ENCODE peak calls at places on chromosomes 12 and 14, in ten cellular contexts. P is fibroblast of the aortic adventitia, M is fibroblast of pulmonary artery, F is GM23338, D is H9, O is cardiac fibroblast, Z is stomach, T is AG09319, E is spleen, Q is choroid plexus epithelial cell. N is an unnamed sample.

GRCh38 chr14:72710212-72710611 is 183.7 kb downstream of the DPF3 start:
- DNase-seq in P (peak), M (peak), F (no peak), D (no peak), O (peak), Z (no peak), T (peak), E (no peak), Q (no peak), N (no peak)

GRCh38 chr12:64701283-64701682 is 57.9 kb downstream of the GNS start:
- DNase-seq in P (no peak), M (no peak), F (no peak), D (no peak), O (no peak), Z (no peak), T (no peak), E (no peak), Q (no peak), N (no peak)

GRCh38 chr12:124941170-124941527 is 26.7 kb upstream of the UBC start:
- DNase-seq in P (no peak), M (no peak), F (no peak), D (no peak), O (no peak), Z (no peak), T (no peak), E (no peak), Q (no peak), N (no peak)

GRCh38 chr14:105857816-105858675 is 331.7 kb downstream of the TMEM121 start:
- DNase-seq in P (no peak), M (no peak), F (no peak), D (peak), O (no peak), Z (no peak), T (no peak), E (peak), Q (no peak), N (no peak)

GRCh38 chr14:94227029-94227428 is 52.9 kb downstream of the PPP4R4 start:
- DNase-seq in P (peak), M (peak), F (no peak), D (no peak), O (peak), Z (no peak), T (peak), E (no peak), Q (peak), N (no peak)

GRCh38 chr14:28163897-28164296 is 602.7 kb upstream of the FOXG1 start:
- DNase-seq in P (no peak), M (no peak), F (no peak), D (no peak), O (no peak), Z (no peak), T (no peak), E (no peak), Q (no peak), N (no peak)

GRCh38 chr12:3341594-3341993 is 149.4 kb upstream of the PRMT8 start:
- DNase-seq in P (no peak), M (no peak), F (no peak), D (no peak), O (no peak), Z (no peak), T (no peak), E (peak), Q (no peak), N (no peak)

GRCh38 chr12:109763201-109763841 is 49.7 kb downstream of the FAM222A start:
- DNase-seq in P (peak), M (peak), F (no peak), D (peak), O (peak), Z (peak), T (no peak), E (no peak), Q (peak), N (peak)

GRCh38 chr12:47938093-47938492 is 25.3 kb upstream of the TMEM106C start:
- DNase-seq in P (no peak), M (no peak), F (no peak), D (no peak), O (no peak), Z (no peak), T (no peak), E (no peak), Q (peak), N (no peak)

GRCh38 chr12:10641735-10642500 is 28.5 kb upstream of the MAGOHB start:
- DNase-seq in P (peak), M (peak), F (no peak), D (no peak), O (peak), Z (no peak), T (no peak), E (no peak), Q (peak), N (no peak)

GRCh38 chr14:29310757-29311156 is 544.2 kb downstream of the FOXG1 start:
- DNase-seq in P (peak), M (peak), F (no peak), D (no peak), O (peak), Z (no peak), T (no peak), E (no peak), Q (peak), N (no peak)

GRCh38 chr12:4037747-4038312 is 164.6 kb upstream of the PARP11 start:
- DNase-seq in P (peak), M (peak), F (peak), D (no peak), O (peak), Z (peak), T (no peak), E (no peak), Q (peak), N (no peak)

GRCh38 chr14:104388011-104388521 is 191.5 kb upstream of the C14orf180 start:
- DNase-seq in P (no peak), M (no peak), F (no peak), D (peak), O (no peak), Z (peak), T (no peak), E (peak), Q (no peak), N (no peak)

GRCh38 chr12:118513554-118513953 is 137.2 kb downstream of the SUDS3 start:
- DNase-seq in P (no peak), M (no peak), F (no peak), D (no peak), O (no peak), Z (no peak), T (no peak), E (no peak), Q (no peak), N (no peak)

GRCh38 chr14:105711058-105711620 is 184.8 kb downstream of the TMEM121 start:
- DNase-seq in P (no peak), M (no peak), F (no peak), D (no peak), O (no peak), Z (no peak), T (no peak), E (no peak), Q (no peak), N (no peak)

GRCh38 chr12:103326190-103326589 is 169.6 kb downstream of the C12orf42 start:
- DNase-seq in P (no peak), M (no peak), F (peak), D (peak), O (no peak), Z (no peak), T (no peak), E (no peak), Q (no peak), N (no peak)
- TF ChIP-seq CTCF in P (no peak), M (no peak), F (peak), D (peak), O (no peak), Z (peak), T (no peak), E (no peak), Q (no peak), N (no peak)

GRCh38 chr12:94754653-94755052 is 104.3 kb upstream of the TMCC3 start:
- DNase-seq in P (peak), M (peak), F (no peak), D (no peak), O (no peak), Z (no peak), T (no peak), E (no peak), Q (peak), N (no peak)
- TF ChIP-seq CTCF in P (peak), M (peak), F (peak), D (peak), O (peak), Z (no peak), T (no peak), E (no peak), Q (peak), N (no peak)

DNA sequence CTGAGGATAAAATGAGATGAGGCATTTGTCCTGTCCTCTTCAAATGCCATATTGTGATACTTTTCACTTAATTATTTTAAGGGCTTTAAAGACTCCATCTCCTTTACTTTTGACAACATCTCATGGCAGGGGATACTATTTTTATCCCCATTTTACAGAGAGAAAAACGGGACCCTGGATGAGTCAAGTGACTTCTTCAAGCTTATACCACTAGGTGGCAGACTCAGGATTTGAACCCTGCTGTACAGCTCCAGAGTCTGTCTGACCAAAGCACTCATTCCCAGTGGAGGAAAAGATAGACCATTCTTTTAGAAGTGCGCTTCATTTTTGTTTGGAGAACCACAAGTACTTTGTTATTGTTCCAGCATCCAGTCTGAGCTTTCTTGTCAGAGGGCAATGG is 1.7 kb upstream of the SMOC1 start:
- DNase-seq in P (peak), M (peak), F (peak), D (no peak), O (peak), Z (no peak), T (no peak), E (no peak), Q (peak), N (no peak)
- TF ChIP-seq CTCF in P (peak), M (peak), F (peak), D (peak), O (peak), Z (peak), T (peak), E (no peak), Q (peak), N (no peak)

DNA sequence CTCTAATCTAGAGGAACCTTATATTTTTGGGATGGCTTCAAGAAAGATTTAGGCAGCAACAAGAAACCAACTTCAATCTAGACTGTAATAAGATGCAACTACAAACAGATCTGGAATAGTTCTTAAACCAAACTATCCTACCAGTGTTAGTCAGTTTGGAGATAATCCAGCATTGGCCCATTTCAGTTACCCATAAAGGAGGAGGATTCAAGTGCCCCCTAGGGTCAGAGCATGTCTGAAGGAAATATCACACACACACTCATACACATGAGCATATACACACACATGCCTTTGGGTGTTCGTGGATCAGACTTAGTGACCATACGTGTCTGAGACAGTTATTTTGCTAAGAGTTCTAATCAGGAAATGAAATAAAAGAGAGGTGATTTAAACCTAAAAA is 261.2 kb downstream of the ADAMTS20 start:
- DNase-seq in P (no peak), M (no peak), F (no peak), D (no peak), O (no peak), Z (no peak), T (no peak), E (no peak), Q (no peak), N (no peak)
- TF ChIP-seq CTCF in P (no peak), M (no peak), F (no peak), D (no peak), O (no peak), Z (no peak), T (no peak), E (no peak), Q (no peak), N (no peak)

N was measured in activated B cell treated with CpG ODN at 0.5 μM for 24 hours.